ENCODE peak calls at places on chromosomes 4 and X, in five cellular contexts. K, Y, R, S and L are unnamed samples.

GRCh38 chr4:48967626-48968025 is 18.4 kb upstream of the CWH43 start:
- DNase-seq in S (no peak), Y (no peak), R (no peak), K (no peak), L (no peak)

GRCh38 chrX:10938371-10938982 is 172.7 kb upstream of the HCCS start:
- DNase-seq in R (no peak), K (no peak), S (no peak), Y (peak), L (no peak)

GRCh38 chrX:130916636-130917422 is 13.8 kb upstream of the ENOX2 start:
- DNase-seq in S (peak), Y (peak), R (peak), K (peak), L (no peak)

GRCh38 chrX:23773601-23774175 is 9.3 kb upstream of the SAT1 start:
- DNase-seq in Y (no peak), K (peak), R (no peak), S (no peak), L (no peak)

GRCh38 chr4:7699040-7699439 is 240.6 kb downstream of the AFAP1 start:
- DNase-seq in S (peak), Y (no peak), R (peak), K (no peak), L (no peak)

GRCh38 chr4:148852092-148852699 is 410.0 kb upstream of the NR3C2 start:
- DNase-seq in R (no peak), Y (no peak), S (peak), K (peak), L (no peak)

GRCh38 chrX:17596546-17597205 is 140.6 kb upstream of the SCML1 start:
- DNase-seq in S (no peak), K (no peak), R (no peak), Y (no peak), L (no peak)

GRCh38 chr4:161448550-161449180 is 715.1 kb downstream of the FSTL5 start:
- DNase-seq in K (no peak), R (no peak), S (no peak), Y (no peak), L (no peak)

GRCh38 chr4:15149842-15150592 is 147.7 kb downstream of the CPEB2 start:
- DNase-seq in S (peak), Y (peak), K (no peak), R (peak), L (peak)

GRCh38 chr4:70992354-70992753 is 1.1 kb upstream of the DCK start:
- DNase-seq in S (no peak), R (no peak), Y (peak), K (peak), L (no peak)

GRCh38 chrX:154349359-154349935 is 25.0 kb downstream of the FLNA start:
- DNase-seq in Y (no peak), K (no peak), S (peak), R (peak), L (no peak)

GRCh38 chr4:167088115-167088514 is 146.2 kb downstream of the SPOCK3 start:
- DNase-seq in Y (no peak), S (no peak), K (no peak), R (no peak), L (no peak)

GRCh38 chrX:34918856-34919255 is 23.7 kb upstream of the FAM47B start:
- DNase-seq in Y (no peak), K (peak), R (no peak), S (peak), L (no peak)

GRCh38 chr4:128810331-128810870 is 901 bp downstream of the JADE1 start:
- DNase-seq in R (peak), S (peak), Y (peak), K (peak), L (peak)

GRCh38 chr4:185966997-185967775 is 101.8 kb upstream of the TLR3 start:
- DNase-seq in K (no peak), Y (no peak), R (no peak), S (no peak), L (no peak)

GRCh38 chr4:41133619-41134018 is 80.7 kb downstream of the APBB2 start:
- DNase-seq in K (no peak), S (peak), Y (no peak), R (no peak), L (no peak)

GRCh38 chr4:4591071-4591470 is 49.2 kb upstream of the STX18 start:
- DNase-seq in S (no peak), Y (no peak), K (no peak), R (no peak), L (no peak)
- H3K4me3 ChIP-seq in S (no peak), Y (no peak), K (no peak), R (no peak), L (no peak)

DNA sequence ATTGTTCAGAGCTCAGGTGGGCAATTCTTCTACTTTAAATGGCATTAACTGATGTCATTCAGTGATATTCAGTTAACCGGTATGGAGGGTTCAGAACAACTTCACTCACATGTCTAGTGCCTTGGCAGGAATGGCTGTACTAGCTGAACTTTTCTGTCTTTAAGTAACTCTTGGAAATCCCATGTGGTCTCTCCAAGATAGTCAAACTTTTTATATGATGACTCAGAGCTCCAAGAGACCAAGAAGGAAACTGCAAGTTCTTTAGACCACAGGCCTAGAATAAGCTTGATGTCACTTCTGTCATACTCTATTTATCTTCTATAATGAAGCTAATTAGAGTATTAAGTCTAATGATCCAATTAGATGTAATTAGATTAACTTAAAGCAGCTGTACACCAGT is 24.9 kb downstream of the LHFPL1 start:
- DNase-seq in S (peak), Y (no peak), K (no peak), R (no peak), L (no peak)
- H3K4me3 ChIP-seq in S (no peak), Y (no peak), K (no peak), R (no peak), L (no peak)

GRCh38 chr4:39032218-39033085 is at the start of gene TMEM156:
- DNase-seq in S (peak), Y (no peak), R (no peak), K (peak), L (no peak)
- H3K4me3 ChIP-seq in S (no peak), Y (peak), R (no peak), K (no peak), L (no peak)

DNA sequence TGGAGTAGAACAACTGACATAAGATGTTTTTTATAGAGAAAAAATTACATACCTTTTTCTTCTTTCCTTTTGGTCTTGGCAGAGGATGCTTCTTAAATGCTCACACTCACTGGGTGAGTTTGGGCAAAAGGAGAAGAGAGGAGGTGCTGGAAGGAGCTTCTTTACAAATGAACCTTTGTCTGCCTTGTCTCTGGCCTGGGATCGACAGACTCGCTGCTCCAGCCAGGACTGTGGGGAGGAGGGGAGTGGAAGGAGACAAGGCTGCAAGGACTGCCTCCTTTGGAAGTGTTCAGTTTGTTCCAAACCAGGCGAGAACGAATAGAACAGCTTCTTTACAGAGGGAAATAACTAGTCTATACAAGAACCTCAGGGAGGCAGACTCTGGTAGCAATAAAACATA is at the start of gene SCRG1:
- DNase-seq in Y (peak), R (peak), S (peak), K (no peak), L (no peak)
- H3K4me3 ChIP-seq in Y (peak), R (no peak), S (no peak), K (no peak), L (no peak)

GRCh38 chr4:988726-989721 is 2.2 kb downstream of the IDUA start:
- DNase-seq in K (no peak), R (no peak), Y (no peak), S (no peak), L (no peak)

GRCh38 chr4:986428-986948 is 356 bp upstream of the IDUA start:
- DNase-seq in Y (no peak), K (no peak), R (no peak), S (no peak), L (no peak)

GRCh38 chr4:989722-990471 is 3.1 kb downstream of the IDUA start:
- DNase-seq in Y (no peak), S (no peak), R (no peak), K (no peak), L (no peak)

GRCh38 chr4:986949-987688 is at the start of gene IDUA:
- DNase-seq in Y (peak), K (peak), S (peak), R (peak), L (peak)

GRCh38 chr4:987689-988513 is 1.1 kb downstream of the IDUA start:
- DNase-seq in S (no peak), R (no peak), Y (no peak), K (no peak), L (no peak)
- H3K4me3 ChIP-seq in S (no peak), R (peak), Y (peak), K (peak), L (no peak)